ENCODE peak calls at places on chromosomes 5 and 9, in nine cellular contexts. One of them, this sample, is unnamed.
A peak's percentile ranks its signal among the peaks of the same experiment; 100 is the strongest.

GRCh38 chr9:101999441-101999840 is 261.0 kb upstream of the GRIN3A start:
- DNase-seq in T follicular helper cell: no peak
- DNase-seq in PC-9: no peak
- DNase-seq in M059J: no peak
- DNase-seq in stimulated activated CD4-positive, alpha-beta T cell treated with anti-CD3 and anti-CD28 coated beads, TNF-alpha, amount 100 ng/mL, for 4 hours: no peak
- DNase-seq in endothelial cell of umbilical vein: no peak
- DNase-seq in small intestine: no peak
- DNase-seq in activated B cell treated with CpG ODN at 0.5 μM for 24 hours: no peak
- DNase-seq in NCI-H1048: no peak
- DNase-seq in this sample: no peak

GRCh38 chr5:125083932-125084331 is 337.5 kb upstream of the ZNF608 start:
- DNase-seq in T follicular helper cell: no peak
- DNase-seq in PC-9: no peak
- DNase-seq in M059J: peak; percentile 41
- DNase-seq in stimulated activated CD4-positive, alpha-beta T cell treated with anti-CD3 and anti-CD28 coated beads, TNF-alpha, amount 100 ng/mL, for 4 hours: no peak
- DNase-seq in endothelial cell of umbilical vein: no peak
- DNase-seq in small intestine: no peak
- DNase-seq in activated B cell treated with CpG ODN at 0.5 μM for 24 hours: no peak
- DNase-seq in NCI-H1048: no peak
- DNase-seq in this sample: no peak

GRCh38 chr5:79526928-79527327 is 13.0 kb upstream of the HOMER1 start:
- DNase-seq in T follicular helper cell: no peak
- DNase-seq in PC-9: no peak
- DNase-seq in M059J: no peak
- DNase-seq in stimulated activated CD4-positive, alpha-beta T cell treated with anti-CD3 and anti-CD28 coated beads, TNF-alpha, amount 100 ng/mL, for 4 hours: no peak
- DNase-seq in endothelial cell of umbilical vein: no peak
- DNase-seq in small intestine: no peak
- DNase-seq in activated B cell treated with CpG ODN at 0.5 μM for 24 hours: no peak
- DNase-seq in NCI-H1048: no peak
- DNase-seq in this sample: no peak

GRCh38 chr5:44774279-44774880 is 34.4 kb upstream of the MRPS30 start:
- DNase-seq in T follicular helper cell: no peak
- DNase-seq in PC-9: peak; percentile 55
- DNase-seq in M059J: peak; percentile 56
- DNase-seq in stimulated activated CD4-positive, alpha-beta T cell treated with anti-CD3 and anti-CD28 coated beads, TNF-alpha, amount 100 ng/mL, for 4 hours: no peak
- DNase-seq in endothelial cell of umbilical vein: peak; percentile 48
- DNase-seq in small intestine: peak; percentile 13
- DNase-seq in activated B cell treated with CpG ODN at 0.5 μM for 24 hours: no peak
- DNase-seq in NCI-H1048: no peak
- DNase-seq in this sample: no peak

GRCh38 chr5:115810776-115811175 is 5.7 kb downstream of the CDO1 start:
- DNase-seq in T follicular helper cell: no peak
- DNase-seq in PC-9: no peak
- DNase-seq in M059J: no peak
- DNase-seq in stimulated activated CD4-positive, alpha-beta T cell treated with anti-CD3 and anti-CD28 coated beads, TNF-alpha, amount 100 ng/mL, for 4 hours: no peak
- DNase-seq in endothelial cell of umbilical vein: peak; percentile 20
- DNase-seq in small intestine: no peak
- DNase-seq in activated B cell treated with CpG ODN at 0.5 μM for 24 hours: no peak
- DNase-seq in NCI-H1048: no peak
- DNase-seq in this sample: no peak

GRCh38 chr9:121285835-121286687 is 18.1 kb downstream of the GSN start:
- DNase-seq in T follicular helper cell: no peak
- DNase-seq in PC-9: peak; percentile 41
- DNase-seq in M059J: peak; percentile 90
- DNase-seq in stimulated activated CD4-positive, alpha-beta T cell treated with anti-CD3 and anti-CD28 coated beads, TNF-alpha, amount 100 ng/mL, for 4 hours: no peak
- DNase-seq in endothelial cell of umbilical vein: peak; percentile 96
- DNase-seq in small intestine: no peak
- DNase-seq in activated B cell treated with CpG ODN at 0.5 μM for 24 hours: no peak
- DNase-seq in NCI-H1048: no peak
- DNase-seq in this sample: no peak

GRCh38 chr5:97788369-97788768 is 605.3 kb upstream of the RIOK2 start:
- DNase-seq in T follicular helper cell: no peak
- DNase-seq in PC-9: no peak
- DNase-seq in M059J: no peak
- DNase-seq in stimulated activated CD4-positive, alpha-beta T cell treated with anti-CD3 and anti-CD28 coated beads, TNF-alpha, amount 100 ng/mL, for 4 hours: no peak
- DNase-seq in endothelial cell of umbilical vein: no peak
- DNase-seq in small intestine: no peak
- DNase-seq in activated B cell treated with CpG ODN at 0.5 μM for 24 hours: no peak
- DNase-seq in NCI-H1048: no peak
- DNase-seq in this sample: no peak

GRCh38 chr9:134814598-134815215 is 65.9 kb upstream of the FCN2 start:
- DNase-seq in T follicular helper cell: no peak
- DNase-seq in PC-9: no peak
- DNase-seq in M059J: peak; percentile 35
- DNase-seq in stimulated activated CD4-positive, alpha-beta T cell treated with anti-CD3 and anti-CD28 coated beads, TNF-alpha, amount 100 ng/mL, for 4 hours: no peak
- DNase-seq in endothelial cell of umbilical vein: no peak
- DNase-seq in small intestine: no peak
- DNase-seq in activated B cell treated with CpG ODN at 0.5 μM for 24 hours: no peak
- DNase-seq in NCI-H1048: no peak
- DNase-seq in this sample: no peak

GRCh38 chr5:58184910-58185309 is 275.0 kb downstream of the PLK2 start:
- DNase-seq in T follicular helper cell: no peak
- DNase-seq in PC-9: peak; percentile 77
- DNase-seq in M059J: peak; percentile 86
- DNase-seq in stimulated activated CD4-positive, alpha-beta T cell treated with anti-CD3 and anti-CD28 coated beads, TNF-alpha, amount 100 ng/mL, for 4 hours: no peak
- DNase-seq in endothelial cell of umbilical vein: no peak
- DNase-seq in small intestine: no peak
- DNase-seq in activated B cell treated with CpG ODN at 0.5 μM for 24 hours: no peak
- DNase-seq in NCI-H1048: no peak
- DNase-seq in this sample: no peak

GRCh38 chr9:127569819-127570401 is 42.2 kb upstream of the STXBP1 start:
- DNase-seq in T follicular helper cell: no peak
- DNase-seq in PC-9: peak; percentile 91
- DNase-seq in M059J: peak; percentile 89
- DNase-seq in stimulated activated CD4-positive, alpha-beta T cell treated with anti-CD3 and anti-CD28 coated beads, TNF-alpha, amount 100 ng/mL, for 4 hours: no peak
- DNase-seq in endothelial cell of umbilical vein: no peak
- DNase-seq in small intestine: no peak
- DNase-seq in activated B cell treated with CpG ODN at 0.5 μM for 24 hours: peak; percentile 25
- DNase-seq in NCI-H1048: no peak
- DNase-seq in this sample: no peak

GRCh38 chr9:122192261-122192875 is 32.7 kb downstream of the MORN5 start:
- DNase-seq in T follicular helper cell: no peak
- DNase-seq in PC-9: no peak
- DNase-seq in M059J: no peak
- DNase-seq in stimulated activated CD4-positive, alpha-beta T cell treated with anti-CD3 and anti-CD28 coated beads, TNF-alpha, amount 100 ng/mL, for 4 hours: no peak
- DNase-seq in endothelial cell of umbilical vein: no peak
- DNase-seq in small intestine: no peak
- DNase-seq in activated B cell treated with CpG ODN at 0.5 μM for 24 hours: no peak
- DNase-seq in NCI-H1048: no peak
- DNase-seq in this sample: no peak

GRCh38 chr5:25862276-25862675 is 1176.1 kb downstream of the CDH9 start:
- DNase-seq in T follicular helper cell: no peak
- DNase-seq in PC-9: no peak
- DNase-seq in M059J: no peak
- DNase-seq in stimulated activated CD4-positive, alpha-beta T cell treated with anti-CD3 and anti-CD28 coated beads, TNF-alpha, amount 100 ng/mL, for 4 hours: no peak
- DNase-seq in endothelial cell of umbilical vein: no peak
- DNase-seq in small intestine: no peak
- DNase-seq in activated B cell treated with CpG ODN at 0.5 μM for 24 hours: no peak
- DNase-seq in NCI-H1048: no peak
- DNase-seq in this sample: no peak

GRCh38 chr9:118418887-118419620 is 714.9 kb downstream of the TLR4 start:
- DNase-seq in T follicular helper cell: no peak
- DNase-seq in PC-9: peak; percentile 39
- DNase-seq in M059J: peak; percentile 52
- DNase-seq in stimulated activated CD4-positive, alpha-beta T cell treated with anti-CD3 and anti-CD28 coated beads, TNF-alpha, amount 100 ng/mL, for 4 hours: no peak
- DNase-seq in endothelial cell of umbilical vein: no peak
- DNase-seq in small intestine: peak; percentile 84
- DNase-seq in activated B cell treated with CpG ODN at 0.5 μM for 24 hours: no peak
- DNase-seq in NCI-H1048: no peak
- DNase-seq in this sample: no peak

GRCh38 chr9:72809586-72809985 is 143.3 kb downstream of the ALDH1A1 start:
- DNase-seq in T follicular helper cell: no peak
- DNase-seq in PC-9: no peak
- DNase-seq in M059J: no peak
- DNase-seq in stimulated activated CD4-positive, alpha-beta T cell treated with anti-CD3 and anti-CD28 coated beads, TNF-alpha, amount 100 ng/mL, for 4 hours: no peak
- DNase-seq in endothelial cell of umbilical vein: no peak
- DNase-seq in small intestine: no peak
- DNase-seq in activated B cell treated with CpG ODN at 0.5 μM for 24 hours: no peak
- DNase-seq in NCI-H1048: no peak
- DNase-seq in this sample: no peak

GRCh38 chr5:163564321-163564924 is 59.0 kb downstream of the MAT2B start:
- DNase-seq in T follicular helper cell: peak; percentile 31
- DNase-seq in PC-9: no peak
- DNase-seq in M059J: peak; percentile 58
- DNase-seq in stimulated activated CD4-positive, alpha-beta T cell treated with anti-CD3 and anti-CD28 coated beads, TNF-alpha, amount 100 ng/mL, for 4 hours: peak; percentile 34
- DNase-seq in endothelial cell of umbilical vein: peak; percentile 80
- DNase-seq in small intestine: peak; percentile 72
- DNase-seq in activated B cell treated with CpG ODN at 0.5 μM for 24 hours: peak; percentile 21
- DNase-seq in NCI-H1048: no peak
- DNase-seq in this sample: peak; percentile 49

GRCh38 chr9:5951686-5952211 is 61.1 kb downstream of the MLANA start:
- DNase-seq in T follicular helper cell: no peak
- DNase-seq in PC-9: peak; percentile 37
- DNase-seq in M059J: peak; percentile 77
- DNase-seq in stimulated activated CD4-positive, alpha-beta T cell treated with anti-CD3 and anti-CD28 coated beads, TNF-alpha, amount 100 ng/mL, for 4 hours: no peak
- DNase-seq in endothelial cell of umbilical vein: no peak
- DNase-seq in small intestine: no peak
- DNase-seq in activated B cell treated with CpG ODN at 0.5 μM for 24 hours: no peak
- DNase-seq in NCI-H1048: no peak
- DNase-seq in this sample: no peak

GRCh38 chr9:31325778-31326177 is 1058.7 kb upstream of the ACO1 start:
- DNase-seq in T follicular helper cell: no peak
- DNase-seq in PC-9: no peak
- DNase-seq in M059J: no peak
- DNase-seq in stimulated activated CD4-positive, alpha-beta T cell treated with anti-CD3 and anti-CD28 coated beads, TNF-alpha, amount 100 ng/mL, for 4 hours: no peak
- DNase-seq in endothelial cell of umbilical vein: no peak
- DNase-seq in small intestine: no peak
- DNase-seq in activated B cell treated with CpG ODN at 0.5 μM for 24 hours: no peak
- DNase-seq in NCI-H1048: no peak
- DNase-seq in this sample: no peak

GRCh38 chr5:35478856-35479682 is 138.6 kb upstream of the SPEF2 start:
- DNase-seq in T follicular helper cell: no peak
- DNase-seq in PC-9: peak; percentile 54
- DNase-seq in M059J: peak; percentile 78
- DNase-seq in stimulated activated CD4-positive, alpha-beta T cell treated with anti-CD3 and anti-CD28 coated beads, TNF-alpha, amount 100 ng/mL, for 4 hours: no peak
- DNase-seq in endothelial cell of umbilical vein: peak; percentile 48
- DNase-seq in small intestine: peak; percentile 71
- DNase-seq in activated B cell treated with CpG ODN at 0.5 μM for 24 hours: no peak
- DNase-seq in NCI-H1048: no peak
- DNase-seq in this sample: no peak